ENCODE peak calls at places on chromosome 17, in four cellular contexts. C, H, V and S are unnamed samples.
A peak's percentile ranks its signal among the peaks of the same experiment; 100 is the strongest.

GRCh38 chr17:4580291-4580690 is 4.0 kb upstream of the SMTNL2 start:
- DNase-seq in C (no peak), H (no peak), V (no peak), S (no peak)

GRCh38 chr17:29595107-29595942 is 2.4 kb downstream of the ANKRD13B start:
- DNase-seq in C (no peak), H (no peak), V (no peak), S (no peak)

GRCh38 chr17:65220732-65221131 is 83.6 kb downstream of the RGS9 start:
- DNase-seq in C (no peak), H (no peak), V (no peak), S (no peak)

GRCh38 chr17:27339836-27340550 is 46.1 kb downstream of the WSB1 start:
- DNase-seq in C (peak; percentile 93), H (no peak), V (no peak), S (no peak)

GRCh38 chr17:71472809-71473789 is 647.7 kb upstream of the SOX9 start:
- DNase-seq in C (peak; percentile 5), H (no peak), V (peak; percentile 7), S (peak; percentile 32)

GRCh38 chr17:7559307-7560171 is 989 bp downstream of the TNFSF13 start:
- DNase-seq in C (no peak), H (no peak), V (no peak), S (no peak)

GRCh38 chr17:43839670-43840101 is 6.7 kb upstream of the MPP3 start:
- DNase-seq in C (no peak), H (no peak), V (no peak), S (no peak)

GRCh38 chr17:54945671-54946070 is 22.8 kb downstream of the COX11 start:
- DNase-seq in C (no peak), H (no peak), V (no peak), S (no peak)

GRCh38 chr17:7041607-7042506 is 2.0 kb downstream of the SLC16A11 start:
- DNase-seq in C (no peak), H (no peak), V (no peak), S (no peak)

GRCh38 chr17:40658396-40658795 is 6.6 kb downstream of the KRT222 start:
- DNase-seq in C (no peak), H (no peak), V (no peak), S (no peak)

GRCh38 chr17:4827399-4827798 is 5.7 kb upstream of the MINK1 start:
- DNase-seq in C (no peak), H (no peak), V (no peak), S (no peak)

GRCh38 chr17:34579979-34580684 is 750 bp downstream of the TMEM132E start:
- DNase-seq in C (no peak), H (no peak), V (no peak), S (no peak)

GRCh38 chr17:47807421-47807820 is 14.2 kb downstream of the OSBPL7 start:
- DNase-seq in C (no peak), H (no peak), V (no peak), S (no peak)

GRCh38 chr17:40327735-40328385 is 18.9 kb downstream of the RARA start:
- DNase-seq in C (no peak), H (no peak), V (no peak), S (no peak)

GRCh38 chr17:40038882-40039513 is 15.2 kb downstream of the MED24 start:
- DNase-seq in C (no peak), H (no peak), V (no peak), S (no peak)

GRCh38 chr17:66654341-66654740 is 180.6 kb upstream of the CACNG5 start:
- DNase-seq in C (no peak), H (no peak), V (no peak), S (no peak)

GRCh38 chr17:6853764-6854442 is 22.4 kb upstream of the TEKT1 start:
- DNase-seq in C (no peak), H (no peak), V (peak; percentile 34), S (no peak)

GRCh38 chr17:75077490-75078096 is 10.2 kb upstream of the SLC16A5 start:
- DNase-seq in C (no peak), H (no peak), V (no peak), S (no peak)

GRCh38 chr17:57289130-57289529 is 32.8 kb downstream of the MSI2 start:
- DNase-seq in C (no peak), H (no peak), V (no peak), S (no peak)

GRCh38 chr17:43613911-43614310 is 47.8 kb downstream of the MEOX1 start:
- DNase-seq in C (no peak), H (no peak), V (no peak), S (no peak)

GRCh38 chr17:17018021-17018441 is 24.2 kb upstream of the MPRIP start:
- DNase-seq in C (no peak), H (no peak), V (no peak), S (no peak)

GRCh38 chr17:83190601-83191387 is 111.4 kb downstream of the METRNL start:
- DNase-seq in C (no peak), H (no peak), V (no peak), S (no peak)

GRCh38 chr17:44533533-44534246 is 23.6 kb upstream of the FZD2 start:
- DNase-seq in C (peak; percentile 92), H (no peak), V (no peak), S (no peak)

GRCh38 chr17:43175213-43176118 is 4.5 kb downstream of the NBR1 start:
- DNase-seq in C (no peak), H (no peak), V (no peak), S (no peak)

GRCh38 chr17:64003526-64004121 is 5.5 kb downstream of the PRR29 start:
- DNase-seq in C (no peak), H (no peak), V (no peak), S (no peak)
- TF ChIP-seq SIN3A in C (no peak), H (no peak), V (no peak), S (no peak)

GRCh38 chr17:1936766-1937165 is 88.4 kb downstream of the RTN4RL1 start:
- DNase-seq in C (no peak), H (no peak), V (no peak), S (no peak)

GRCh38 chr17:1937461-1937860 is 87.7 kb downstream of the RTN4RL1 start:
- DNase-seq in C (no peak), H (no peak), V (no peak), S (no peak)

GRCh38 chr17:1931759-1932579 is 93.2 kb downstream of the RTN4RL1 start:
- DNase-seq in C (no peak), H (no peak), V (no peak), S (no peak)

GRCh38 chr17:1933875-1934715 is 91.0 kb downstream of the RTN4RL1 start:
- DNase-seq in C (no peak), H (no peak), V (no peak), S (no peak)

DNA sequence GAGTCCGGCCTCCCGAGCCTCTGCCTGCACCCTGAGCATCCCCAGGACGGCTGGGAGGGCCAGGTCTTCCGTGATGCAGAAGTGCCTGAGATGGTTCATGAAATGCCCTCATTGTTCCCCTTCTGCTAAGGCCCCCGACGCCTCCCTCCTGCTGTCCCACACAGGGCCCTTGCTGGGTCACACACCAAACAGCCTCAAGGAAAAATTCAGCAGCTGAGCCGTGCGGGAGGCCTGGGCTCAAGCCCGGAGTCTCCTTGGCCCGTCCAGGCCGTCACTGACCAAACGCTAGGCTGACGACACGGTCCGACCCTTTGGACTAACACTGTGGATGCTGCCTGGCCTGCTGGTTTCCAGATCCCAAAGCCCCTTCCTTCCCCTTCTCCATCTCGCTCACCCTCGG is 90.2 kb downstream of the RTN4RL1 start:
- DNase-seq in C (no peak), H (no peak), V (no peak), S (no peak)
- H3K4me3 ChIP-seq in C (no peak overlapping the region), H (no peak overlapping the region), V (no peak overlapping the region), S (no peak overlapping the region)

DNA sequence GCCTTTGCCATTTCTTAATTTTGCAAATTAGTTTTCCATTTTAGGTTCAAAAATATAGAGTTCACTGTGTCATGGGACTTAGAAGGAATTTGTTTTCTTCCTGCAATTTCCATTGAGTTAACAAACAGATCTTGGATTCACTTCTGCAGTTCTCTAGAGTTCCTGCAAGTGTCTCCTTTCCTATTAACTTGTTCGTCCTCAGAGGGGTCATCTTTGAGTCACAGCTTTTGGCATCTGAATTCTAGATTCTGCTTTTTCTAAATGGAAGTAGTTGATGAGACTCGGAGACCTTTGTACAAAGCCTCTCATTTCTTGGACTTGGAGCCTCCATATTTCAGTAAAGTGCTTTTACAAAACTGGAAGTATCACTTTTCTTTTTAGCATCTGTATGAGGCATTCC is 323.3 kb downstream of the BCAS3 start:
- DNase-seq in C (no peak), H (no peak), V (no peak), S (no peak)
- TF ChIP-seq SIN3A in C (no peak), H (no peak), V (no peak), S (no peak)

GRCh38 chr17:13600475-13601316 is 1.0 kb downstream of the HS3ST3A1 start:
- DNase-seq in C (peak; percentile 23), H (no peak), V (no peak), S (no peak)

GRCh38 chr17:13599168-13599577 is 2.6 kb downstream of the HS3ST3A1 start:
- DNase-seq in C (no peak), H (no peak), V (no peak), S (no peak)

GRCh38 chr17:13598353-13599167 is 3.2 kb downstream of the HS3ST3A1 start:
- DNase-seq in C (no peak), H (no peak), V (no peak), S (no peak)

GRCh38 chr17:13601317-13601775 is 383 bp downstream of the HS3ST3A1 start:
- DNase-seq in C (peak; percentile 20), H (no peak), V (no peak), S (no peak)

GRCh38 chr17:13599808-13600398 is 1.8 kb downstream of the HS3ST3A1 start:
- DNase-seq in C (no peak), H (no peak), V (no peak), S (no peak)
- H3K4me3 ChIP-seq in C (peak overlapping the region; percentile 58), H (no peak overlapping the region), V (peak overlapping the region; percentile 73), S (peak overlapping the region; percentile 37)

GRCh38 chr17:81323411-81323868 is 28.3 kb upstream of the SLC38A10 start:
- DNase-seq in C (no peak), H (no peak), V (no peak), S (no peak)
- TF ChIP-seq SIN3A in C (no peak), H (no peak), V (no peak), S (no peak)